ENCODE peak calls at places on chromosomes 6 and 20, in four cellular contexts. One of them, this sample, is unnamed.

GRCh38 chr20:63939061-63939935 is 16.9 kb downstream of the UCKL1 start:
- DNase-seq in stimulated activated naive CD4-positive, alpha-beta T cell: no peak
- DNase-seq in brain microvascular endothelial cell: no peak
- DNase-seq in mammary epithelial cell: no peak
- DNase-seq in this sample: no peak

GRCh38 chr6:57283096-57283495 is 34.3 kb upstream of the PRIM2 start:
- DNase-seq in stimulated activated naive CD4-positive, alpha-beta T cell: no peak
- DNase-seq in brain microvascular endothelial cell: no peak
- DNase-seq in mammary epithelial cell: peak; percentile 71
- DNase-seq in this sample: peak; percentile 44

GRCh38 chr6:18835976-18836375 is 448.8 kb downstream of the RNF144B start:
- DNase-seq in stimulated activated naive CD4-positive, alpha-beta T cell: no peak
- DNase-seq in brain microvascular endothelial cell: no peak
- DNase-seq in mammary epithelial cell: peak; percentile 4
- DNase-seq in this sample: no peak

GRCh38 chr20:24873015-24873620 is 76.0 kb upstream of the CST7 start:
- DNase-seq in stimulated activated naive CD4-positive, alpha-beta T cell: no peak
- DNase-seq in brain microvascular endothelial cell: no peak
- DNase-seq in mammary epithelial cell: no peak
- DNase-seq in this sample: no peak

GRCh38 chr6:139256087-139256486 is 35.7 kb downstream of the TXLNB start:
- DNase-seq in stimulated activated naive CD4-positive, alpha-beta T cell: no peak
- DNase-seq in brain microvascular endothelial cell: peak; percentile 70
- DNase-seq in mammary epithelial cell: no peak
- DNase-seq in this sample: no peak

GRCh38 chr6:108737594-108738546 is 110.4 kb upstream of the ARMC2 start:
- DNase-seq in stimulated activated naive CD4-positive, alpha-beta T cell: no peak
- DNase-seq in brain microvascular endothelial cell: peak; percentile 99
- DNase-seq in mammary epithelial cell: peak; percentile 90
- DNase-seq in this sample: peak; percentile 87

GRCh38 chr20:41142914-41143313 is 5.6 kb downstream of the PLCG1 start:
- DNase-seq in stimulated activated naive CD4-positive, alpha-beta T cell: no peak
- DNase-seq in brain microvascular endothelial cell: no peak
- DNase-seq in mammary epithelial cell: no peak
- DNase-seq in this sample: no peak

GRCh38 chr20:34921436-34921835 is 34.2 kb downstream of the GSS start:
- DNase-seq in stimulated activated naive CD4-positive, alpha-beta T cell: no peak
- DNase-seq in brain microvascular endothelial cell: no peak
- DNase-seq in mammary epithelial cell: no peak
- DNase-seq in this sample: no peak

GRCh38 chr6:29974901-29975560 is 32.7 kb downstream of the HLA-A start:
- DNase-seq in stimulated activated naive CD4-positive, alpha-beta T cell: no peak
- DNase-seq in brain microvascular endothelial cell: no peak
- DNase-seq in mammary epithelial cell: no peak
- DNase-seq in this sample: no peak

GRCh38 chr20:57810511-57811372 is 100.9 kb upstream of the PMEPA1 start:
- DNase-seq in stimulated activated naive CD4-positive, alpha-beta T cell: no peak
- DNase-seq in brain microvascular endothelial cell: no peak
- DNase-seq in mammary epithelial cell: peak; percentile 73
- DNase-seq in this sample: peak; percentile 54

GRCh38 chr6:134619789-134620188 is 301.9 kb upstream of the SGK1 start:
- DNase-seq in stimulated activated naive CD4-positive, alpha-beta T cell: no peak
- DNase-seq in brain microvascular endothelial cell: peak; percentile 84
- DNase-seq in mammary epithelial cell: peak; percentile 96
- DNase-seq in this sample: peak; percentile 84

GRCh38 chr6:134317471-134318131 is at the start of gene SGK1:
- DNase-seq in stimulated activated naive CD4-positive, alpha-beta T cell: no peak
- DNase-seq in brain microvascular endothelial cell: peak; percentile 46
- DNase-seq in mammary epithelial cell: peak; percentile 78
- DNase-seq in this sample: peak; percentile 51

GRCh38 chr20:33373735-33374605 is 27.3 kb downstream of the CDK5RAP1 start:
- DNase-seq in stimulated activated naive CD4-positive, alpha-beta T cell: no peak
- DNase-seq in brain microvascular endothelial cell: peak; percentile 28
- DNase-seq in mammary epithelial cell: peak; percentile 46
- DNase-seq in this sample: no peak